ENCODE peak calls at places on chromosomes 1 and 21, in nine cellular contexts. One of them, this sample, is unnamed.

GRCh38 chr1:51976831-51977602 is 13.5 kb downstream of the RAB3B start:
- DNase-seq in NCI-H510A: no peak
- DNase-seq in Kasumi-1: no peak
- DNase-seq in NCI-H1417: no peak
- DNase-seq in stimulated activated CD8-positive, alpha-beta memory T cell treated with anti-CD3 and anti-CD28 coated beads, Interleukin-15, amount 100 ng/mL, for 24 hours: no peak
- DNase-seq in kidney glomerular epithelial cell: no peak
- DNase-seq in breast epithelium: no peak
- DNase-seq in hepatic stellate cell: no peak
- DNase-seq in CD4-positive, alpha-beta T cell: no peak
- DNase-seq in this sample: no peak

GRCh38 chr1:83857108-83857507 is 141.8 kb downstream of the TTLL7 start:
- DNase-seq in NCI-H510A: no peak
- DNase-seq in Kasumi-1: peak
- DNase-seq in NCI-H1417: peak
- DNase-seq in stimulated activated CD8-positive, alpha-beta memory T cell treated with anti-CD3 and anti-CD28 coated beads, Interleukin-15, amount 100 ng/mL, for 24 hours: no peak
- DNase-seq in kidney glomerular epithelial cell: peak
- DNase-seq in breast epithelium: no peak
- DNase-seq in hepatic stellate cell: peak
- DNase-seq in CD4-positive, alpha-beta T cell: no peak
- DNase-seq in this sample: no peak

GRCh38 chr1:978069-978834 is 3.6 kb downstream of the PERM1 start:
- DNase-seq in NCI-H510A: no peak
- DNase-seq in Kasumi-1: no peak
- DNase-seq in NCI-H1417: no peak
- DNase-seq in stimulated activated CD8-positive, alpha-beta memory T cell treated with anti-CD3 and anti-CD28 coated beads, Interleukin-15, amount 100 ng/mL, for 24 hours: no peak
- DNase-seq in kidney glomerular epithelial cell: no peak
- DNase-seq in breast epithelium: no peak
- DNase-seq in hepatic stellate cell: no peak
- DNase-seq in CD4-positive, alpha-beta T cell: no peak
- DNase-seq in this sample: no peak

GRCh38 chr1:86821956-86822355 is 92.0 kb downstream of the SELENOF start:
- DNase-seq in NCI-H510A: no peak
- DNase-seq in Kasumi-1: no peak
- DNase-seq in NCI-H1417: no peak
- DNase-seq in stimulated activated CD8-positive, alpha-beta memory T cell treated with anti-CD3 and anti-CD28 coated beads, Interleukin-15, amount 100 ng/mL, for 24 hours: no peak
- DNase-seq in kidney glomerular epithelial cell: no peak
- DNase-seq in breast epithelium: no peak
- DNase-seq in hepatic stellate cell: no peak
- DNase-seq in CD4-positive, alpha-beta T cell: no peak
- DNase-seq in this sample: no peak

GRCh38 chr1:173669491-173669941 is at the start of gene ANKRD45:
- DNase-seq in NCI-H510A: peak
- DNase-seq in Kasumi-1: no peak
- DNase-seq in NCI-H1417: peak
- DNase-seq in stimulated activated CD8-positive, alpha-beta memory T cell treated with anti-CD3 and anti-CD28 coated beads, Interleukin-15, amount 100 ng/mL, for 24 hours: no peak
- DNase-seq in kidney glomerular epithelial cell: peak
- DNase-seq in breast epithelium: no peak
- DNase-seq in hepatic stellate cell: peak
- DNase-seq in CD4-positive, alpha-beta T cell: no peak
- DNase-seq in this sample: peak

GRCh38 chr21:29005696-29006095 is 13.0 kb upstream of the LTN1 start:
- DNase-seq in NCI-H510A: no peak
- DNase-seq in Kasumi-1: no peak
- DNase-seq in NCI-H1417: no peak
- DNase-seq in stimulated activated CD8-positive, alpha-beta memory T cell treated with anti-CD3 and anti-CD28 coated beads, Interleukin-15, amount 100 ng/mL, for 24 hours: no peak
- DNase-seq in kidney glomerular epithelial cell: no peak
- DNase-seq in breast epithelium: no peak
- DNase-seq in hepatic stellate cell: no peak
- DNase-seq in CD4-positive, alpha-beta T cell: no peak
- DNase-seq in this sample: no peak

GRCh38 chr1:155978973-155979429 is 654 bp upstream of the ARHGEF2 start:
- DNase-seq in NCI-H510A: no peak
- DNase-seq in Kasumi-1: peak
- DNase-seq in NCI-H1417: no peak
- DNase-seq in stimulated activated CD8-positive, alpha-beta memory T cell treated with anti-CD3 and anti-CD28 coated beads, Interleukin-15, amount 100 ng/mL, for 24 hours: no peak
- DNase-seq in kidney glomerular epithelial cell: no peak
- DNase-seq in breast epithelium: no peak
- DNase-seq in hepatic stellate cell: no peak
- DNase-seq in CD4-positive, alpha-beta T cell: no peak
- DNase-seq in this sample: peak

GRCh38 chr21:28516996-28517592 is 475.6 kb downstream of the LTN1 start:
- DNase-seq in NCI-H510A: peak
- DNase-seq in Kasumi-1: no peak
- DNase-seq in NCI-H1417: peak
- DNase-seq in stimulated activated CD8-positive, alpha-beta memory T cell treated with anti-CD3 and anti-CD28 coated beads, Interleukin-15, amount 100 ng/mL, for 24 hours: peak
- DNase-seq in kidney glomerular epithelial cell: peak
- DNase-seq in breast epithelium: peak
- DNase-seq in hepatic stellate cell: peak
- DNase-seq in CD4-positive, alpha-beta T cell: peak
- DNase-seq in this sample: peak

GRCh38 chr1:10446790-10447422 is 2.9 kb upstream of the CORT start:
- DNase-seq in NCI-H510A: no peak
- DNase-seq in Kasumi-1: no peak
- DNase-seq in NCI-H1417: no peak
- DNase-seq in stimulated activated CD8-positive, alpha-beta memory T cell treated with anti-CD3 and anti-CD28 coated beads, Interleukin-15, amount 100 ng/mL, for 24 hours: no peak
- DNase-seq in kidney glomerular epithelial cell: no peak
- DNase-seq in breast epithelium: no peak
- DNase-seq in hepatic stellate cell: no peak
- DNase-seq in CD4-positive, alpha-beta T cell: no peak
- DNase-seq in this sample: no peak

GRCh38 chr1:224245188-224245587 is 62.1 kb downstream of the DEGS1 start:
- DNase-seq in NCI-H510A: no peak
- DNase-seq in Kasumi-1: peak
- DNase-seq in NCI-H1417: no peak
- DNase-seq in stimulated activated CD8-positive, alpha-beta memory T cell treated with anti-CD3 and anti-CD28 coated beads, Interleukin-15, amount 100 ng/mL, for 24 hours: no peak
- DNase-seq in kidney glomerular epithelial cell: no peak
- DNase-seq in breast epithelium: no peak
- DNase-seq in hepatic stellate cell: no peak
- DNase-seq in CD4-positive, alpha-beta T cell: no peak
- DNase-seq in this sample: no peak

GRCh38 chr1:159015440-159015909 is 5.8 kb downstream of the IFI16 start:
- DNase-seq in NCI-H510A: no peak
- DNase-seq in Kasumi-1: peak
- DNase-seq in NCI-H1417: no peak
- DNase-seq in stimulated activated CD8-positive, alpha-beta memory T cell treated with anti-CD3 and anti-CD28 coated beads, Interleukin-15, amount 100 ng/mL, for 24 hours: no peak
- DNase-seq in kidney glomerular epithelial cell: peak
- DNase-seq in breast epithelium: no peak
- DNase-seq in hepatic stellate cell: peak
- DNase-seq in CD4-positive, alpha-beta T cell: peak
- DNase-seq in this sample: peak

GRCh38 chr1:5746611-5747427 is 245.4 kb downstream of the NPHP4 start:
- DNase-seq in NCI-H510A: no peak
- DNase-seq in Kasumi-1: no peak
- DNase-seq in NCI-H1417: no peak
- DNase-seq in stimulated activated CD8-positive, alpha-beta memory T cell treated with anti-CD3 and anti-CD28 coated beads, Interleukin-15, amount 100 ng/mL, for 24 hours: no peak
- DNase-seq in kidney glomerular epithelial cell: no peak
- DNase-seq in breast epithelium: peak
- DNase-seq in hepatic stellate cell: no peak
- DNase-seq in CD4-positive, alpha-beta T cell: no peak
- DNase-seq in this sample: no peak

GRCh38 chr1:59560807-59561450 is 253.8 kb upstream of the HOOK1 start:
- DNase-seq in NCI-H510A: no peak
- DNase-seq in Kasumi-1: peak
- DNase-seq in NCI-H1417: no peak
- DNase-seq in stimulated activated CD8-positive, alpha-beta memory T cell treated with anti-CD3 and anti-CD28 coated beads, Interleukin-15, amount 100 ng/mL, for 24 hours: no peak
- DNase-seq in kidney glomerular epithelial cell: no peak
- DNase-seq in breast epithelium: no peak
- DNase-seq in hepatic stellate cell: no peak
- DNase-seq in CD4-positive, alpha-beta T cell: no peak
- DNase-seq in this sample: no peak

GRCh38 chr1:209095627-209096595 is 487.6 kb upstream of the CAMK1G start:
- DNase-seq in NCI-H510A: no peak
- DNase-seq in Kasumi-1: no peak
- DNase-seq in NCI-H1417: no peak
- DNase-seq in stimulated activated CD8-positive, alpha-beta memory T cell treated with anti-CD3 and anti-CD28 coated beads, Interleukin-15, amount 100 ng/mL, for 24 hours: no peak
- DNase-seq in kidney glomerular epithelial cell: peak
- DNase-seq in breast epithelium: no peak
- DNase-seq in hepatic stellate cell: no peak
- DNase-seq in CD4-positive, alpha-beta T cell: no peak
- DNase-seq in this sample: no peak

GRCh38 chr1:239947789-239948188 is 143.9 kb upstream of the FMN2 start:
- DNase-seq in NCI-H510A: no peak
- DNase-seq in Kasumi-1: no peak
- DNase-seq in NCI-H1417: no peak
- DNase-seq in stimulated activated CD8-positive, alpha-beta memory T cell treated with anti-CD3 and anti-CD28 coated beads, Interleukin-15, amount 100 ng/mL, for 24 hours: no peak
- DNase-seq in kidney glomerular epithelial cell: no peak
- DNase-seq in breast epithelium: no peak
- DNase-seq in hepatic stellate cell: peak
- DNase-seq in CD4-positive, alpha-beta T cell: no peak
- DNase-seq in this sample: no peak

GRCh38 chr1:10474613-10475507 is at the start of gene PEX14:
- DNase-seq in NCI-H510A: peak
- DNase-seq in Kasumi-1: peak
- DNase-seq in NCI-H1417: peak
- DNase-seq in stimulated activated CD8-positive, alpha-beta memory T cell treated with anti-CD3 and anti-CD28 coated beads, Interleukin-15, amount 100 ng/mL, for 24 hours: peak
- DNase-seq in kidney glomerular epithelial cell: peak
- DNase-seq in breast epithelium: peak
- DNase-seq in hepatic stellate cell: peak
- DNase-seq in CD4-positive, alpha-beta T cell: peak
- DNase-seq in this sample: peak

GRCh38 chr21:21612446-21612845 is 614.2 kb downstream of the NCAM2 start:
- DNase-seq in NCI-H510A: no peak
- DNase-seq in Kasumi-1: peak
- DNase-seq in NCI-H1417: no peak
- DNase-seq in stimulated activated CD8-positive, alpha-beta memory T cell treated with anti-CD3 and anti-CD28 coated beads, Interleukin-15, amount 100 ng/mL, for 24 hours: no peak
- DNase-seq in kidney glomerular epithelial cell: peak
- DNase-seq in breast epithelium: no peak
- DNase-seq in hepatic stellate cell: peak
- DNase-seq in CD4-positive, alpha-beta T cell: no peak
- DNase-seq in this sample: no peak

GRCh38 chr1:213327318-213327667 is 276.3 kb downstream of the RPS6KC1 start:
- DNase-seq in NCI-H510A: no peak
- DNase-seq in Kasumi-1: peak
- DNase-seq in NCI-H1417: no peak
- DNase-seq in stimulated activated CD8-positive, alpha-beta memory T cell treated with anti-CD3 and anti-CD28 coated beads, Interleukin-15, amount 100 ng/mL, for 24 hours: no peak
- DNase-seq in kidney glomerular epithelial cell: peak
- DNase-seq in breast epithelium: no peak
- DNase-seq in hepatic stellate cell: peak
- DNase-seq in CD4-positive, alpha-beta T cell: no peak
- DNase-seq in this sample: no peak

GRCh38 chr1:245277276-245277675 is 122.5 kb downstream of the KIF26B start:
- DNase-seq in NCI-H510A: no peak
- DNase-seq in Kasumi-1: no peak
- DNase-seq in NCI-H1417: no peak
- DNase-seq in stimulated activated CD8-positive, alpha-beta memory T cell treated with anti-CD3 and anti-CD28 coated beads, Interleukin-15, amount 100 ng/mL, for 24 hours: no peak
- DNase-seq in kidney glomerular epithelial cell: no peak
- DNase-seq in breast epithelium: no peak
- DNase-seq in hepatic stellate cell: no peak
- DNase-seq in CD4-positive, alpha-beta T cell: no peak
- DNase-seq in this sample: no peak

GRCh38 chr1:42957880-42958487 is 684 bp downstream of the SLC2A1 start:
- DNase-seq in NCI-H510A: peak
- DNase-seq in Kasumi-1: peak
- DNase-seq in NCI-H1417: peak
- DNase-seq in stimulated activated CD8-positive, alpha-beta memory T cell treated with anti-CD3 and anti-CD28 coated beads, Interleukin-15, amount 100 ng/mL, for 24 hours: peak
- DNase-seq in kidney glomerular epithelial cell: peak
- DNase-seq in breast epithelium: peak
- DNase-seq in hepatic stellate cell: peak
- DNase-seq in CD4-positive, alpha-beta T cell: peak
- DNase-seq in this sample: peak

GRCh38 chr1:7594002-7594713 is 176.9 kb upstream of the VAMP3 start:
- DNase-seq in NCI-H510A: no peak
- DNase-seq in Kasumi-1: no peak
- DNase-seq in NCI-H1417: no peak
- DNase-seq in stimulated activated CD8-positive, alpha-beta memory T cell treated with anti-CD3 and anti-CD28 coated beads, Interleukin-15, amount 100 ng/mL, for 24 hours: no peak
- DNase-seq in kidney glomerular epithelial cell: no peak
- DNase-seq in breast epithelium: peak
- DNase-seq in hepatic stellate cell: no peak
- DNase-seq in CD4-positive, alpha-beta T cell: no peak
- DNase-seq in this sample: no peak

This sample was measured in uterus.